ENCODE peak calls at places on chromosomes 16 and 17, in eight cellular contexts. I is adrenal gland, K is stomach, L is breast epithelium, W is uterus, A is heart left ventricle, G is vagina, E is Peyer's patch. P is an unnamed sample. For H3K4me1 and H3K36me3, the result is how much of the 10 kb centered on the place peaks cover.

GRCh38 chr16:47528431-47528830 is 67.3 kb downstream of the PHKB start:
- DNase-seq in I (no peak), K (no peak), L (no peak), W (no peak), A (no peak), G (no peak), E (no peak), P (no peak)

GRCh38 chr16:22734313-22734869 is 79.6 kb upstream of the HS3ST2 start:
- DNase-seq in I (no peak), K (peak), L (no peak), W (no peak), A (no peak), G (no peak), E (no peak), P (no peak)

GRCh38 chr17:70270554-70270953 is 101.2 kb downstream of the KCNJ2 start:
- DNase-seq in I (no peak), K (no peak), L (no peak), W (no peak), A (no peak), G (no peak), E (no peak), P (no peak)

GRCh38 chr16:66705790-66706505 is 9.4 kb upstream of the CMTM4 start:
- DNase-seq in I (peak), K (peak), L (no peak), W (peak), A (peak), G (no peak), E (peak), P (peak)

GRCh38 chr17:42568341-42569111 is 1.6 kb downstream of the MLX start:
- DNase-seq in I (no peak), K (no peak), L (no peak), W (no peak), A (no peak), G (no peak), E (no peak), P (peak)

GRCh38 chr17:76139801-76140660 is 1.0 kb downstream of the FOXJ1 start:
- DNase-seq in I (no peak), K (no peak), L (no peak), W (no peak), A (no peak), G (no peak), E (no peak), P (peak)

GRCh38 chr17:1485311-1485747 is 7.2 kb downstream of the MYO1C start:
- DNase-seq in I (no peak), K (peak), L (no peak), W (peak), A (peak), G (no peak), E (peak), P (peak)

GRCh38 chr17:78137392-78138203 is 7.0 kb downstream of the TMC8 start:
- DNase-seq in I (no peak), K (no peak), L (no peak), W (no peak), A (no peak), G (no peak), E (peak), P (peak)

GRCh38 chr17:65332375-65332774 is 195.2 kb downstream of the RGS9 start:
- DNase-seq in I (no peak), K (no peak), L (no peak), W (no peak), A (no peak), G (no peak), E (no peak), P (no peak)

GRCh38 chr17:77948690-77949114 is 9.8 kb upstream of the TNRC6C start:
- DNase-seq in I (peak), K (no peak), L (no peak), W (no peak), A (peak), G (no peak), E (no peak), P (peak)

GRCh38 chr17:47927821-47928400 is 13.5 kb upstream of the PNPO start:
- DNase-seq in I (no peak), K (no peak), L (no peak), W (no peak), A (no peak), G (no peak), E (no peak), P (no peak)

GRCh38 chr16:74657873-74658642 is 8.6 kb downstream of the RFWD3 start:
- DNase-seq in I (no peak), K (no peak), L (no peak), W (no peak), A (no peak), G (no peak), E (no peak), P (no peak)

GRCh38 chr16:86924537-86924936 is 346.2 kb downstream of the FOXL1 start:
- DNase-seq in I (no peak), K (no peak), L (no peak), W (no peak), A (no peak), G (no peak), E (no peak), P (no peak)

GRCh38 chr17:61007980-61008379 is 330.3 kb downstream of the BCAS3 start:
- DNase-seq in I (no peak), K (peak), L (no peak), W (no peak), A (peak), G (no peak), E (no peak), P (no peak)

GRCh38 chr16:58497468-58497867 is 2.5 kb upstream of the NDRG4 start:
- DNase-seq in I (no peak), K (no peak), L (no peak), W (no peak), A (no peak), G (no peak), E (no peak), P (no peak)

GRCh38 chr16:25751230-25751629 is 59.5 kb downstream of the HS3ST4 start:
- DNase-seq in I (no peak), K (no peak), L (no peak), W (no peak), A (no peak), G (no peak), E (no peak), P (no peak)

GRCh38 chr17:73936908-73937627 is 266.4 kb upstream of the RPL38 start:
- DNase-seq in I (no peak), K (no peak), L (no peak), W (no peak), A (no peak), G (peak), E (no peak), P (no peak)

GRCh38 chr16:72219282-72219681 is 47.3 kb upstream of the PMFBP1 start:
- DNase-seq in I (no peak), K (no peak), L (no peak), W (no peak), A (no peak), G (no peak), E (no peak), P (no peak)

DNA sequence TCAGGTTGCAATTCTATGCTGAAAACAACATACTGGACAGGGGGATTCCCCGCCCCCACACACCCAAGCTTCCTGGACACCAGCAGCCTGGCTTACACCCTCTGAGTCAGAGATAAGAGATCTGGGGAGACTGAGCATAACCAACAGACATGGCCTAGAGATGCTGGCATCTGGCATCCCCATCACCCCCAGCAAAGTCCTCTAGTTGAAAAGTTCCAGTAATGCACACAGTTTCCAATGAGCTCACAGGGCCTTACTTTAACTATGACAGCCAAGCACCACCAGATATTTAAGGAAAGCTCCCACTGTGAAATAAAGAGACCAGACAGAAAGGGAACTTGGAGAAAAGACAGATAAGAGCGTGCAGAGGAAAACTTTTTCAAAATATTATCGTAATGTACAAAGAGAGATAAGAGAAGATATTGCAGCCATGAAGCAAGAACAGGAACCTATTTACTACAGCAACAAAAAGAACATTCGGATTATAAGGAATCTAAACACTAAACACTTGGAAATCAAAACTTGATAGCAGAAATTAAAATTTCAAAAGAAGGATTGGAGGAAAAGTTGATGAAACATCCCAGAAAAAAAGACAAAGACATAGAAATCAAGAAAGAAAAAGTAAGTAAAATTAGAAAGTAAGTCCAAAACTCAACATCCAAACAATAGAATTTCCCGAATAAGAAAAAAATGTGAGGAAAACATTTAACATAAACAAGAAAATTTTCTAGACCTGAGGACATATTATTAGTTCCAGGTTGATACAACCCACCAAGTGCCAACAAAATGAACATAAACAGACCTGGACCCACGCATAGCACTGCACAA is 17.2 kb upstream of the ALOX15 start:
- DNase-seq in I (no peak), K (no peak), L (no peak), W (no peak), A (no peak), G (no peak), E (no peak), P (no peak)
- TF ChIP-seq POLR2A in I (no peak), K (no peak), L (no peak), W (no peak), A (no peak), G (no peak), E (no peak), P (no peak)

GRCh38 chr16:56997264-56997663 is 7.9 kb downstream of the NLRC5 start:
- DNase-seq in I (no peak), K (no peak), L (no peak), W (no peak), A (no peak), G (no peak), E (no peak), P (no peak)
- H3K4me1 ChIP-seq in I (under half), K (under half), L (under half), W (under half), A (under half), G (half or more), E (under half), P (under half)

GRCh38 chr17:63419398-63419797 is 26.7 kb downstream of the CYB561 start:
- DNase-seq in I (no peak), K (no peak), L (no peak), W (no peak), A (no peak), G (no peak), E (no peak), P (no peak)

GRCh38 chr17:63419949-63420867 is 25.9 kb downstream of the CYB561 start:
- DNase-seq in I (no peak), K (no peak), L (no peak), W (no peak), A (no peak), G (no peak), E (no peak), P (no peak)

GRCh38 chr17:63420868-63421680 is 25.0 kb downstream of the CYB561 start:
- DNase-seq in I (no peak), K (no peak), L (no peak), W (no peak), A (no peak), G (no peak), E (no peak), P (no peak)

GRCh38 chr17:63421681-63422645 is 24.1 kb downstream of the CYB561 start:
- DNase-seq in I (no peak), K (no peak), L (no peak), W (no peak), A (no peak), G (no peak), E (no peak), P (no peak)

DNA sequence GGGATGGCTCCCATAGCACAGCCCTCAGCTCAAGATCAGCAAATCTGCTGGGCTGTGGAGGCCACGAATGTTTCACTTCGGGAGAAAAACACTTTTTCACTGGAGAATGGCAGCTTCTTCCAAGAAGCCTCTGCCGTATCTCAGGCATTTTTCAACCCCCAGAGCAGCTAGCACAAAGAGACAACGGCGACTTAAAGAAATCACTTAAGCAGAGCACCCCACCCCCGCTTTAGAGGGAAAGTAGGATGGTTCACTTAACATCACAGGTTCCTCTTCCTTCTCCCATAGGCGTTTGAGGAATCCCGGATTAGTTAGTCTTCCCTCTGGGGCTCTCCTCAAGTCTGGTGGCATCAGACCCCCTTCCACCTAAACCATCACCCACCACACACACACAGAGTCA is 27.6 kb downstream of the CYB561 start:
- DNase-seq in I (no peak), K (no peak), L (no peak), W (no peak), A (no peak), G (no peak), E (no peak), P (no peak)
- H3K36me3 ChIP-seq in I (under half), K (half or more), L (under half), W (under half), A (under half), G (under half), E (under half), P (under half)

GRCh38 chr16:85552980-85553435 is 60.1 kb upstream of the GSE1 start:
- DNase-seq in I (no peak), K (no peak), L (no peak), W (no peak), A (no peak), G (no peak), E (no peak), P (no peak)

GRCh38 chr16:85554791-85555548 is 58.2 kb upstream of the GSE1 start:
- DNase-seq in I (peak), K (peak), L (no peak), W (peak), A (peak), G (no peak), E (peak), P (peak)

GRCh38 chr16:85555549-85556455 is 57.3 kb upstream of the GSE1 start:
- DNase-seq in I (peak), K (peak), L (no peak), W (peak), A (peak), G (no peak), E (peak), P (peak)

GRCh38 chr16:85553436-85554113 is 59.5 kb upstream of the GSE1 start:
- DNase-seq in I (peak), K (peak), L (no peak), W (peak), A (peak), G (no peak), E (peak), P (peak)

GRCh38 chr16:85554114-85554790 is 58.9 kb upstream of the GSE1 start:
- DNase-seq in I (peak), K (peak), L (no peak), W (peak), A (peak), G (no peak), E (peak), P (peak)
- TF ChIP-seq POLR2A in I (peak), K (no peak), L (no peak), W (no peak), A (no peak), G (peak), E (no peak), P (no peak)

P was measured in upper lobe of left lung.